ENCODE peak calls at places on chromosomes 7 and 10, in five cellular contexts. One of them, this sample, is unnamed.
A peak's percentile ranks its signal among the peaks of the same experiment; 100 is the strongest.

GRCh38 chr7:150973571-150974451 is 4.3 kb downstream of the KCNH2 start:
- DNase-seq in cardiac muscle cell: no peak
- DNase-seq in caudate nucleus: peak; percentile 31
- DNase-seq in adrenal gland: no peak
- DNase-seq in left ventricle myocardium inferior: no peak
- DNase-seq in this sample: no peak

GRCh38 chr7:104980969-104981670 is 32.9 kb upstream of the KMT2E start:
- DNase-seq in adrenal gland: no peak
- DNase-seq in left ventricle myocardium inferior: no peak
- DNase-seq in cardiac muscle cell: peak; percentile 81
- DNase-seq in caudate nucleus: no peak
- DNase-seq in this sample: no peak

GRCh38 chr10:92544296-92544695 is 29.6 kb downstream of the IDE start:
- DNase-seq in adrenal gland: no peak
- DNase-seq in cardiac muscle cell: no peak
- DNase-seq in caudate nucleus: no peak
- DNase-seq in left ventricle myocardium inferior: no peak
- DNase-seq in this sample: no peak

GRCh38 chr10:73890261-73890660 is 15.9 kb upstream of the CAMK2G start:
- DNase-seq in left ventricle myocardium inferior: no peak
- DNase-seq in caudate nucleus: no peak
- DNase-seq in cardiac muscle cell: no peak
- DNase-seq in adrenal gland: no peak
- DNase-seq in this sample: no peak

GRCh38 chr10:29023678-29024077 is 265.2 kb upstream of the LYZL1 start:
- DNase-seq in cardiac muscle cell: no peak
- DNase-seq in caudate nucleus: no peak
- DNase-seq in adrenal gland: no peak
- DNase-seq in left ventricle myocardium inferior: no peak
- DNase-seq in this sample: no peak

GRCh38 chr7:151440799-151441443 is 980 bp upstream of the CRYGN start:
- DNase-seq in left ventricle myocardium inferior: no peak
- DNase-seq in caudate nucleus: no peak
- DNase-seq in adrenal gland: no peak
- DNase-seq in cardiac muscle cell: no peak
- DNase-seq in this sample: no peak

GRCh38 chr10:71266147-71266917 is 52.7 kb upstream of the SLC29A3 start:
- DNase-seq in caudate nucleus: no peak
- DNase-seq in left ventricle myocardium inferior: peak; percentile 73
- DNase-seq in cardiac muscle cell: no peak
- DNase-seq in adrenal gland: no peak
- DNase-seq in this sample: no peak

GRCh38 chr7:149664176-149664575 is 109.2 kb downstream of the ZNF467 start:
- DNase-seq in caudate nucleus: no peak
- DNase-seq in left ventricle myocardium inferior: no peak
- DNase-seq in cardiac muscle cell: no peak
- DNase-seq in adrenal gland: no peak
- DNase-seq in this sample: no peak

GRCh38 chr10:128296608-128297007 is 170.4 kb upstream of the MKI67 start:
- DNase-seq in left ventricle myocardium inferior: peak; percentile 65
- DNase-seq in adrenal gland: no peak
- DNase-seq in caudate nucleus: no peak
- DNase-seq in cardiac muscle cell: no peak
- DNase-seq in this sample: no peak

GRCh38 chr7:104185346-104185745 is 22.5 kb downstream of the ORC5 start:
- DNase-seq in cardiac muscle cell: no peak
- DNase-seq in caudate nucleus: no peak
- DNase-seq in left ventricle myocardium inferior: no peak
- DNase-seq in adrenal gland: no peak
- DNase-seq in this sample: no peak

GRCh38 chr10:110876000-110876399 is 4.3 kb downstream of the PDCD4 start:
- DNase-seq in cardiac muscle cell: no peak
- DNase-seq in left ventricle myocardium inferior: no peak
- DNase-seq in caudate nucleus: no peak
- DNase-seq in adrenal gland: no peak
- DNase-seq in this sample: no peak

GRCh38 chr10:60798031-60798430 is 19.8 kb downstream of the CDK1 start:
- DNase-seq in cardiac muscle cell: no peak
- DNase-seq in left ventricle myocardium inferior: no peak
- DNase-seq in adrenal gland: no peak
- DNase-seq in caudate nucleus: no peak
- DNase-seq in this sample: no peak

GRCh38 chr7:13179775-13180448 is 492.5 kb downstream of the ARL4A start:
- DNase-seq in adrenal gland: no peak
- DNase-seq in cardiac muscle cell: no peak
- DNase-seq in left ventricle myocardium inferior: no peak
- DNase-seq in caudate nucleus: no peak
- DNase-seq in this sample: no peak

GRCh38 chr7:5143935-5144903 is 45.8 kb upstream of the WIPI2 start:
- DNase-seq in cardiac muscle cell: no peak
- DNase-seq in adrenal gland: peak; percentile 20
- DNase-seq in caudate nucleus: peak; percentile 53
- DNase-seq in left ventricle myocardium inferior: no peak
- DNase-seq in this sample: no peak

GRCh38 chr7:140672382-140673062 is at the start of gene ADCK2:
- DNase-seq in cardiac muscle cell: peak; percentile 62
- DNase-seq in adrenal gland: peak; percentile 48
- DNase-seq in caudate nucleus: peak; percentile 73
- DNase-seq in left ventricle myocardium inferior: peak; percentile 64
- DNase-seq in this sample: peak; percentile 16

GRCh38 chr10:86635402-86635801 is 18.9 kb upstream of the OPN4 start:
- DNase-seq in cardiac muscle cell: no peak
- DNase-seq in caudate nucleus: no peak
- DNase-seq in left ventricle myocardium inferior: no peak
- DNase-seq in adrenal gland: no peak
- DNase-seq in this sample: no peak

GRCh38 chr10:46033602-46034011 is 3.2 kb upstream of the NCOA4 start:
- DNase-seq in cardiac muscle cell: peak; percentile 40
- DNase-seq in adrenal gland: no peak
- DNase-seq in left ventricle myocardium inferior: no peak
- DNase-seq in caudate nucleus: no peak
- DNase-seq in this sample: no peak

GRCh38 chr10:59177031-59177861 is 803 bp downstream of the PHYHIPL start:
- DNase-seq in caudate nucleus: peak; percentile 70
- DNase-seq in left ventricle myocardium inferior: no peak
- DNase-seq in adrenal gland: peak; percentile 62
- DNase-seq in cardiac muscle cell: peak; percentile 74
- DNase-seq in this sample: peak; percentile 19

GRCh38 chr10:86632951-86633350 is 21.4 kb upstream of the OPN4 start:
- DNase-seq in cardiac muscle cell: no peak
- DNase-seq in adrenal gland: no peak
- DNase-seq in caudate nucleus: no peak
- DNase-seq in left ventricle myocardium inferior: no peak
- DNase-seq in this sample: no peak

GRCh38 chr7:556837-557555 is 37.4 kb upstream of the PDGFA start:
- DNase-seq in cardiac muscle cell: no peak
- DNase-seq in caudate nucleus: no peak
- DNase-seq in adrenal gland: no peak
- DNase-seq in left ventricle myocardium inferior: no peak
- DNase-seq in this sample: no peak
- H3K27ac ChIP-seq in cardiac muscle cell: no peak overlapping the region
- H3K27ac ChIP-seq in caudate nucleus: no peak overlapping the region
- H3K27ac ChIP-seq in adrenal gland: no peak overlapping the region
- H3K27ac ChIP-seq in left ventricle myocardium inferior: no peak overlapping the region
- H3K27ac ChIP-seq in this sample: no peak overlapping the region

DNA sequence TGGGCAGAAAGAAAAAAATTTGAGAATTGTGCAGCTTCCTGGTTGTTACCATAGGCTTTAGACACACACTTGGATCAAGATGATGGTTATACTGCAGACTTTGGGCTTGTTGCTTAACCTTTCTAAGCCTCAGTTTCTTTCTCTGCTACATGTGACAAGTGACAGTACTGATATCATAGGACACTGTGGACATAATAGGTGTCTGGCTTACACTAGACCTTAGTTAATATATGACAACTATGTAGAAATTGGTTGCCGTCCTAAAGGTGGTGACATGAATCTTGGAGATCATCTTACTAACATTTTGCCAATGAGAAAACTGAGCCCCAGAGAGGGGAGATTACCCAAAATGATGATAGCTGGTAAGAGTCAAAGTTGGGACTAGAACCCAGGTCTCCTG is 113.9 kb downstream of the LRMDA start:
- DNase-seq in left ventricle myocardium inferior: no peak
- DNase-seq in caudate nucleus: no peak
- DNase-seq in adrenal gland: no peak
- DNase-seq in cardiac muscle cell: no peak
- DNase-seq in this sample: no peak
- H3K27ac ChIP-seq in left ventricle myocardium inferior: no peak overlapping the region
- H3K27ac ChIP-seq in caudate nucleus: no peak overlapping the region
- H3K27ac ChIP-seq in adrenal gland: no peak overlapping the region
- H3K27ac ChIP-seq in cardiac muscle cell: no peak overlapping the region
- H3K27ac ChIP-seq in this sample: no peak overlapping the region

GRCh38 chr7:157928808-157929425 is 592.1 kb downstream of the DNAJB6 start:
- DNase-seq in adrenal gland: no peak
- DNase-seq in left ventricle myocardium inferior: no peak
- DNase-seq in cardiac muscle cell: no peak
- DNase-seq in caudate nucleus: no peak
- DNase-seq in this sample: no peak

GRCh38 chr7:157930926-157931466 is 594.2 kb downstream of the DNAJB6 start:
- DNase-seq in cardiac muscle cell: no peak
- DNase-seq in left ventricle myocardium inferior: no peak
- DNase-seq in caudate nucleus: peak; percentile 24
- DNase-seq in adrenal gland: no peak
- DNase-seq in this sample: no peak

GRCh38 chr7:157930441-157930840 is 593.6 kb downstream of the DNAJB6 start:
- DNase-seq in left ventricle myocardium inferior: no peak
- DNase-seq in cardiac muscle cell: no peak
- DNase-seq in adrenal gland: no peak
- DNase-seq in caudate nucleus: no peak
- DNase-seq in this sample: no peak

GRCh38 chr7:157929671-157930070 is 592.9 kb downstream of the DNAJB6 start:
- DNase-seq in left ventricle myocardium inferior: no peak
- DNase-seq in adrenal gland: no peak
- DNase-seq in cardiac muscle cell: no peak
- DNase-seq in caudate nucleus: no peak
- DNase-seq in this sample: no peak

DNA sequence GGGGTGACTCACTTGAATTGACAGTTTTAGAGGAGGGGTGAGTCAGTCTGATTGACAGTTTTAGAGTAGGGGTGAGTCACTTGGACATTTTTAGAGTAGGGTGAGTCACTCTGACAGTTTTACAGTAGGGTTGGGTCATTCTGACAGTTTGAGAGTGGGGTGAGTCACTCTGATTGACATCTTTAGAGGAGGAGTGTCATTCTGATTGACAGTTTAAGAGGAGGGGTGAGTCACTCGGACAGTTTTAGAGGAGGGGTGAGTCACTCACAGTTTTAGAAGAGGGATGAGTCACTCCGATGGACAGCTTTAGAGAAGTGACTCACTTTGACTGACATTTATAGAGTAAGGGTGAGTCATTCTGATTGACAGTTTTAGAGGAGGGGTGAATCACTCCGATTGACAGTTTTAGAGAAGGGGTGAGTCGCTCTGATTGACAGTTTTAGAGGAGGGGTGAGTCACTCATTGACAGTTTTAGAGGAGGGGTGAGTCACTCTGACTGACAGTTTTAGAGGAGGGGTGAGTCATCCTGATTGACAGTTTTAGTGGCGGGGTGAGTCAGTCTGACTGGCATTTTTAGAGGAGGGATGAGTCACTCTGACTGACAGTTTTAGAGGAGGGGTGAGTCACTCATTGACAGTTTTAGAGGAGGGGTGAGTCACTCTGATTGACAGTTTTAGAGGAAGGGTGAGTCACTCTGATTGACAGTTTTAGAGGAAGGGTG is 595.9 kb downstream of the DNAJB6 start:
- DNase-seq in adrenal gland: no peak
- DNase-seq in caudate nucleus: no peak
- DNase-seq in cardiac muscle cell: no peak
- DNase-seq in left ventricle myocardium inferior: no peak
- DNase-seq in this sample: no peak
- H3K27ac ChIP-seq in adrenal gland: no peak overlapping the region
- H3K27ac ChIP-seq in caudate nucleus: peak overlapping the region; percentile 82
- H3K27ac ChIP-seq in cardiac muscle cell: no peak overlapping the region
- H3K27ac ChIP-seq in left ventricle myocardium inferior: no peak overlapping the region
- H3K27ac ChIP-seq in this sample: no peak overlapping the region

GRCh38 chr10:119896061-119896655 is 3.6 kb downstream of the SEC23IP start:
- DNase-seq in left ventricle myocardium inferior: no peak
- DNase-seq in caudate nucleus: no peak
- DNase-seq in adrenal gland: no peak
- DNase-seq in cardiac muscle cell: peak; percentile 12
- DNase-seq in this sample: no peak

GRCh38 chr10:119897366-119897765 is 4.8 kb downstream of the SEC23IP start:
- DNase-seq in adrenal gland: no peak
- DNase-seq in left ventricle myocardium inferior: no peak
- DNase-seq in cardiac muscle cell: no peak
- DNase-seq in caudate nucleus: no peak
- DNase-seq in this sample: no peak

GRCh38 chr10:119893845-119894427 is 1.4 kb downstream of the SEC23IP start:
- DNase-seq in left ventricle myocardium inferior: no peak
- DNase-seq in cardiac muscle cell: no peak
- DNase-seq in adrenal gland: no peak
- DNase-seq in caudate nucleus: no peak
- DNase-seq in this sample: no peak

GRCh38 chr10:119898577-119898976 is 6.0 kb downstream of the SEC23IP start:
- DNase-seq in adrenal gland: no peak
- DNase-seq in caudate nucleus: no peak
- DNase-seq in left ventricle myocardium inferior: no peak
- DNase-seq in cardiac muscle cell: no peak
- DNase-seq in this sample: no peak

GRCh38 chr10:119896937-119897336 is 4.4 kb downstream of the SEC23IP start:
- DNase-seq in cardiac muscle cell: peak; percentile 90
- DNase-seq in adrenal gland: peak; percentile 70
- DNase-seq in left ventricle myocardium inferior: peak; percentile 68
- DNase-seq in caudate nucleus: no peak
- DNase-seq in this sample: no peak
- H3K27ac ChIP-seq in cardiac muscle cell: peak overlapping the region; percentile 80
- H3K27ac ChIP-seq in adrenal gland: peak overlapping the region; percentile 27
- H3K27ac ChIP-seq in left ventricle myocardium inferior: peak overlapping the region; percentile 57
- H3K27ac ChIP-seq in caudate nucleus: no peak overlapping the region
- H3K27ac ChIP-seq in this sample: no peak overlapping the region

GRCh38 chr7:133601607-133602006 is 348.7 kb downstream of the EXOC4 start:
- DNase-seq in cardiac muscle cell: no peak
- DNase-seq in caudate nucleus: no peak
- DNase-seq in left ventricle myocardium inferior: no peak
- DNase-seq in adrenal gland: no peak
- DNase-seq in this sample: no peak

GRCh38 chr7:133602291-133602690 is 349.4 kb downstream of the EXOC4 start:
- DNase-seq in left ventricle myocardium inferior: no peak
- DNase-seq in adrenal gland: no peak
- DNase-seq in caudate nucleus: no peak
- DNase-seq in cardiac muscle cell: no peak
- DNase-seq in this sample: no peak
- H3K27ac ChIP-seq in left ventricle myocardium inferior: no peak overlapping the region
- H3K27ac ChIP-seq in adrenal gland: no peak overlapping the region
- H3K27ac ChIP-seq in caudate nucleus: no peak overlapping the region
- H3K27ac ChIP-seq in cardiac muscle cell: no peak overlapping the region
- H3K27ac ChIP-seq in this sample: no peak overlapping the region